ENCODE peak calls at places on chromosomes 5 and 9, in four cellular contexts. Q is left cardiac atrium, C is OCI-LY7, U is mucosa of descending colon. Z is an unnamed sample.

GRCh38 chr5:174531782-174532191 is 192.6 kb upstream of the MSX2 start:
- DNase-seq in Q (no peak), C (no peak), U (no peak), Z (no peak)

GRCh38 chr9:28073278-28073677 is 500.0 kb upstream of the C9orf72 start:
- DNase-seq in Q (peak), C (peak), U (peak), Z (no peak)

GRCh38 chr5:157744055-157745011 is 821 bp downstream of the LSM11 start:
- DNase-seq in Q (peak), C (peak), U (peak), Z (peak)

GRCh38 chr5:72408602-72409001 is 88.4 kb downstream of the PTCD2 start:
- DNase-seq in Q (no peak), C (no peak), U (no peak), Z (no peak)

GRCh38 chr5:41856644-41857491 is 13.4 kb downstream of the OXCT1 start:
- DNase-seq in Q (no peak), C (peak), U (peak), Z (peak)

GRCh38 chr5:180382926-180383325 is 29.8 kb upstream of the GFPT2 start:
- DNase-seq in Q (no peak), C (no peak), U (no peak), Z (no peak)

GRCh38 chr5:61159841-61160240 is 2.4 kb downstream of the SMIM15 start:
- DNase-seq in Q (no peak), C (no peak), U (no peak), Z (no peak)

GRCh38 chr5:2887401-2888348 is 136.2 kb upstream of the IRX2 start:
- DNase-seq in Q (no peak), C (no peak), U (no peak), Z (no peak)

GRCh38 chr9:36036780-36037579 is at the start of gene RECK:
- DNase-seq in Q (peak), C (peak), U (peak), Z (peak)

GRCh38 chr9:94149696-94150095 is 65.4 kb downstream of the PTPDC1 start:
- DNase-seq in Q (no peak), C (peak), U (no peak), Z (no peak)

GRCh38 chr5:177447066-177447610 is 524 bp downstream of the PRR7 start:
- DNase-seq in Q (no peak), C (peak), U (peak), Z (peak)

GRCh38 chr9:129289883-129290282 is 111.8 kb upstream of the IER5L start:
- DNase-seq in Q (no peak), C (no peak), U (no peak), Z (no peak)

GRCh38 chr9:129998491-129999122 is 44.4 kb downstream of the FNBP1 start:
- DNase-seq in Q (no peak), C (peak), U (no peak), Z (no peak)

GRCh38 chr5:90843443-90843842 is 284.8 kb downstream of the ADGRV1 start:
- DNase-seq in Q (no peak), C (no peak), U (no peak), Z (no peak)

GRCh38 chr9:73872693-73873092 is 624.4 kb upstream of the RORB start:
- DNase-seq in Q (no peak), C (no peak), U (no peak), Z (no peak)

GRCh38 chr5:148314187-148314586 is 2.0 kb downstream of the SPINK7 start:
- DNase-seq in Q (no peak), C (no peak), U (no peak), Z (no peak)

GRCh38 chr9:84323777-84324317 is 16.7 kb downstream of the SLC28A3 start:
- DNase-seq in Q (no peak), C (no peak), U (no peak), Z (no peak)

GRCh38 chr5:87169300-87169991 is 98.2 kb upstream of the RASA1 start:
- DNase-seq in Q (no peak), C (no peak), U (no peak), Z (no peak)

GRCh38 chr9:88358743-88359142 is 29.5 kb upstream of the SPIN1 start:
- DNase-seq in Q (no peak), C (no peak), U (no peak), Z (no peak)

GRCh38 chr9:19431361-19432171 is 22.8 kb downstream of the ACER2 start:
- DNase-seq in Q (peak), C (no peak), U (no peak), Z (no peak)

GRCh38 chr5:100273846-100274580 is 261.2 kb upstream of the FAM174A start:
- DNase-seq in Q (no peak), C (no peak), U (no peak), Z (no peak)

GRCh38 chr9:134618823-134619454 is 22.7 kb upstream of the COL5A1 start:
- DNase-seq in Q (no peak), C (no peak), U (no peak), Z (no peak)

GRCh38 chr5:105508519-105508918 is 1945.9 kb upstream of the NUDT12 start:
- DNase-seq in Q (no peak), C (no peak), U (no peak), Z (peak)

GRCh38 chr5:141883184-141883947 is 5.2 kb upstream of the PCDH1 start:
- DNase-seq in Q (peak), C (no peak), U (peak), Z (no peak)

GRCh38 chr9:115862021-115862420 is 291.6 kb upstream of the PAPPA start:
- DNase-seq in Q (no peak), C (no peak), U (no peak), Z (no peak)

GRCh38 chr5:136356747-136357469 is 8.4 kb downstream of the TRPC7 start:
- DNase-seq in Q (no peak), C (no peak), U (no peak), Z (no peak)